ENCODE peak calls at places on chromosome X, in ten cellular contexts. One of them, this sample, is unnamed.

GRCh38 chrX:108168961-108169740 is 77.6 kb downstream of the ATG4A start:
- DNase-seq in upper lobe of left lung: no peak
- DNase-seq in stimulated activated naive CD8-positive, alpha-beta T cell treated with anti-CD3 and anti-CD28 coated beads, Interleukin-15, amount 100 ng/mL, for 72 hours: no peak
- DNase-seq in stimulated activated CD4-positive, alpha-beta T cell treated with anti-CD3 and anti-CD28 coated beads, Interleukin-15, amount 100 ng/mL, for 1 hour: no peak
- DNase-seq in fibroblast of the conjunctiva: no peak
- DNase-seq in EH: no peak
- DNase-seq in EL: no peak
- DNase-seq in B cell: no peak
- DNase-seq in activated CD4-positive, CD25-positive, alpha-beta regulatory T cell treated with anti-CD3 and anti-CD28 coated beads, Interleukin-2, amount 50 U/mL, for 72 hours: no peak
- DNase-seq in HS-5: no peak
- DNase-seq in this sample: no peak

GRCh38 chrX:110588853-110589252 is 206.8 kb downstream of the CHRDL1 start:
- DNase-seq in EL: no peak
- DNase-seq in B cell: no peak
- DNase-seq in EH: no peak
- DNase-seq in upper lobe of left lung: no peak
- DNase-seq in activated CD4-positive, CD25-positive, alpha-beta regulatory T cell treated with anti-CD3 and anti-CD28 coated beads, Interleukin-2, amount 50 U/mL, for 72 hours: no peak
- DNase-seq in stimulated activated naive CD8-positive, alpha-beta T cell treated with anti-CD3 and anti-CD28 coated beads, Interleukin-15, amount 100 ng/mL, for 72 hours: no peak
- DNase-seq in stimulated activated CD4-positive, alpha-beta T cell treated with anti-CD3 and anti-CD28 coated beads, Interleukin-15, amount 100 ng/mL, for 1 hour: no peak
- DNase-seq in HS-5: no peak
- DNase-seq in fibroblast of the conjunctiva: no peak
- DNase-seq in this sample: no peak

GRCh38 chrX:152588206-152588605 is 49.5 kb upstream of the GABRQ start:
- DNase-seq in activated CD4-positive, CD25-positive, alpha-beta regulatory T cell treated with anti-CD3 and anti-CD28 coated beads, Interleukin-2, amount 50 U/mL, for 72 hours: no peak
- DNase-seq in upper lobe of left lung: no peak
- DNase-seq in HS-5: no peak
- DNase-seq in fibroblast of the conjunctiva: no peak
- DNase-seq in stimulated activated CD4-positive, alpha-beta T cell treated with anti-CD3 and anti-CD28 coated beads, Interleukin-15, amount 100 ng/mL, for 1 hour: no peak
- DNase-seq in EL: no peak
- DNase-seq in EH: no peak
- DNase-seq in stimulated activated naive CD8-positive, alpha-beta T cell treated with anti-CD3 and anti-CD28 coated beads, Interleukin-15, amount 100 ng/mL, for 72 hours: no peak
- DNase-seq in B cell: no peak
- DNase-seq in this sample: no peak

GRCh38 chrX:72100824-72101351 is 30.8 kb downstream of the RTL5 start:
- DNase-seq in EL: no peak
- DNase-seq in B cell: peak; percentile 76
- DNase-seq in stimulated activated CD4-positive, alpha-beta T cell treated with anti-CD3 and anti-CD28 coated beads, Interleukin-15, amount 100 ng/mL, for 1 hour: peak; percentile 28
- DNase-seq in stimulated activated naive CD8-positive, alpha-beta T cell treated with anti-CD3 and anti-CD28 coated beads, Interleukin-15, amount 100 ng/mL, for 72 hours: peak; percentile 63
- DNase-seq in HS-5: no peak
- DNase-seq in upper lobe of left lung: no peak
- DNase-seq in EH: no peak
- DNase-seq in activated CD4-positive, CD25-positive, alpha-beta regulatory T cell treated with anti-CD3 and anti-CD28 coated beads, Interleukin-2, amount 50 U/mL, for 72 hours: peak; percentile 54
- DNase-seq in fibroblast of the conjunctiva: no peak
- DNase-seq in this sample: no peak

GRCh38 chrX:123728554-123728953 is 4.3 kb downstream of the THOC2 start:
- DNase-seq in stimulated activated naive CD8-positive, alpha-beta T cell treated with anti-CD3 and anti-CD28 coated beads, Interleukin-15, amount 100 ng/mL, for 72 hours: no peak
- DNase-seq in fibroblast of the conjunctiva: no peak
- DNase-seq in B cell: no peak
- DNase-seq in HS-5: no peak
- DNase-seq in activated CD4-positive, CD25-positive, alpha-beta regulatory T cell treated with anti-CD3 and anti-CD28 coated beads, Interleukin-2, amount 50 U/mL, for 72 hours: no peak
- DNase-seq in stimulated activated CD4-positive, alpha-beta T cell treated with anti-CD3 and anti-CD28 coated beads, Interleukin-15, amount 100 ng/mL, for 1 hour: no peak
- DNase-seq in EH: no peak
- DNase-seq in EL: no peak
- DNase-seq in upper lobe of left lung: no peak
- DNase-seq in this sample: no peak

GRCh38 chrX:19829817-19830216 is 57.6 kb downstream of the SH3KBP1 start:
- DNase-seq in stimulated activated naive CD8-positive, alpha-beta T cell treated with anti-CD3 and anti-CD28 coated beads, Interleukin-15, amount 100 ng/mL, for 72 hours: no peak
- DNase-seq in upper lobe of left lung: no peak
- DNase-seq in HS-5: no peak
- DNase-seq in stimulated activated CD4-positive, alpha-beta T cell treated with anti-CD3 and anti-CD28 coated beads, Interleukin-15, amount 100 ng/mL, for 1 hour: no peak
- DNase-seq in B cell: no peak
- DNase-seq in fibroblast of the conjunctiva: no peak
- DNase-seq in EH: no peak
- DNase-seq in activated CD4-positive, CD25-positive, alpha-beta regulatory T cell treated with anti-CD3 and anti-CD28 coated beads, Interleukin-2, amount 50 U/mL, for 72 hours: no peak
- DNase-seq in EL: no peak
- DNase-seq in this sample: no peak

GRCh38 chrX:155009994-155010472 is 12.5 kb downstream of the F8 start:
- DNase-seq in stimulated activated CD4-positive, alpha-beta T cell treated with anti-CD3 and anti-CD28 coated beads, Interleukin-15, amount 100 ng/mL, for 1 hour: no peak
- DNase-seq in upper lobe of left lung: no peak
- DNase-seq in stimulated activated naive CD8-positive, alpha-beta T cell treated with anti-CD3 and anti-CD28 coated beads, Interleukin-15, amount 100 ng/mL, for 72 hours: no peak
- DNase-seq in fibroblast of the conjunctiva: no peak
- DNase-seq in EH: no peak
- DNase-seq in EL: no peak
- DNase-seq in activated CD4-positive, CD25-positive, alpha-beta regulatory T cell treated with anti-CD3 and anti-CD28 coated beads, Interleukin-2, amount 50 U/mL, for 72 hours: no peak
- DNase-seq in HS-5: no peak
- DNase-seq in B cell: no peak
- DNase-seq in this sample: no peak

GRCh38 chrX:84046403-84046984 is 141.5 kb downstream of the RPS6KA6 start:
- DNase-seq in upper lobe of left lung: no peak
- DNase-seq in EL: peak; percentile 29
- DNase-seq in HS-5: no peak
- DNase-seq in stimulated activated naive CD8-positive, alpha-beta T cell treated with anti-CD3 and anti-CD28 coated beads, Interleukin-15, amount 100 ng/mL, for 72 hours: no peak
- DNase-seq in B cell: no peak
- DNase-seq in activated CD4-positive, CD25-positive, alpha-beta regulatory T cell treated with anti-CD3 and anti-CD28 coated beads, Interleukin-2, amount 50 U/mL, for 72 hours: no peak
- DNase-seq in stimulated activated CD4-positive, alpha-beta T cell treated with anti-CD3 and anti-CD28 coated beads, Interleukin-15, amount 100 ng/mL, for 1 hour: no peak
- DNase-seq in EH: peak; percentile 45
- DNase-seq in fibroblast of the conjunctiva: peak; percentile 5
- DNase-seq in this sample: peak; percentile 52

GRCh38 chrX:56763556-56764152 is 34.6 kb downstream of the NBDY start:
- DNase-seq in B cell: no peak
- DNase-seq in EL: no peak
- DNase-seq in activated CD4-positive, CD25-positive, alpha-beta regulatory T cell treated with anti-CD3 and anti-CD28 coated beads, Interleukin-2, amount 50 U/mL, for 72 hours: peak; percentile 64
- DNase-seq in stimulated activated CD4-positive, alpha-beta T cell treated with anti-CD3 and anti-CD28 coated beads, Interleukin-15, amount 100 ng/mL, for 1 hour: no peak
- DNase-seq in upper lobe of left lung: no peak
- DNase-seq in EH: no peak
- DNase-seq in stimulated activated naive CD8-positive, alpha-beta T cell treated with anti-CD3 and anti-CD28 coated beads, Interleukin-15, amount 100 ng/mL, for 72 hours: no peak
- DNase-seq in HS-5: no peak
- DNase-seq in fibroblast of the conjunctiva: peak; percentile 76
- DNase-seq in this sample: no peak

GRCh38 chrX:13892856-13893255 is 76.0 kb upstream of the GPM6B start:
- DNase-seq in fibroblast of the conjunctiva: no peak
- DNase-seq in EL: no peak
- DNase-seq in stimulated activated CD4-positive, alpha-beta T cell treated with anti-CD3 and anti-CD28 coated beads, Interleukin-15, amount 100 ng/mL, for 1 hour: no peak
- DNase-seq in HS-5: no peak
- DNase-seq in B cell: no peak
- DNase-seq in activated CD4-positive, CD25-positive, alpha-beta regulatory T cell treated with anti-CD3 and anti-CD28 coated beads, Interleukin-2, amount 50 U/mL, for 72 hours: no peak
- DNase-seq in EH: no peak
- DNase-seq in upper lobe of left lung: no peak
- DNase-seq in stimulated activated naive CD8-positive, alpha-beta T cell treated with anti-CD3 and anti-CD28 coated beads, Interleukin-15, amount 100 ng/mL, for 72 hours: no peak
- DNase-seq in this sample: no peak

GRCh38 chrX:153697924-153698865 is 10.5 kb downstream of the SLC6A8 start:
- DNase-seq in upper lobe of left lung: no peak
- DNase-seq in stimulated activated naive CD8-positive, alpha-beta T cell treated with anti-CD3 and anti-CD28 coated beads, Interleukin-15, amount 100 ng/mL, for 72 hours: no peak
- DNase-seq in fibroblast of the conjunctiva: no peak
- DNase-seq in stimulated activated CD4-positive, alpha-beta T cell treated with anti-CD3 and anti-CD28 coated beads, Interleukin-15, amount 100 ng/mL, for 1 hour: no peak
- DNase-seq in EL: no peak
- DNase-seq in HS-5: no peak
- DNase-seq in activated CD4-positive, CD25-positive, alpha-beta regulatory T cell treated with anti-CD3 and anti-CD28 coated beads, Interleukin-2, amount 50 U/mL, for 72 hours: no peak
- DNase-seq in EH: no peak
- DNase-seq in B cell: no peak
- DNase-seq in this sample: no peak